ENCODE peak calls at places on chromosomes 3 and 15, in five cellular contexts. D is uterus, E is cardiac muscle cell, X is dorsolateral prefrontal cortex, O is GM10248. L is an unnamed sample.

GRCh38 chr3:100523050-100523760 is 30.8 kb downstream of the TMEM45A start:
- DNase-seq in D (no peak), O (no peak), E (no peak), X (no peak), L (no peak)

GRCh38 chr3:54999159-54999558 is 71.3 kb upstream of the LRTM1 start:
- DNase-seq in O (no peak), D (no peak), E (peak; percentile 26), X (no peak), L (peak; percentile 62)

GRCh38 chr15:94305133-94305532 is 73.8 kb downstream of the MCTP2 start:
- DNase-seq in O (no peak), X (no peak), E (no peak), D (no peak), L (no peak)

GRCh38 chr3:38264307-38264706 is 1.3 kb upstream of the SLC22A13 start:
- DNase-seq in E (peak; percentile 38), O (no peak), D (no peak), X (no peak), L (no peak)

GRCh38 chr15:24772709-24773373 is 97.3 kb downstream of the NPAP1 start:
- DNase-seq in D (peak; percentile 51), E (no peak), O (peak; percentile 11), X (peak; percentile 75), L (peak; percentile 75)

GRCh38 chr3:157026091-157026490 is 133.9 kb downstream of the CCNL1 start:
- DNase-seq in E (no peak), O (no peak), X (no peak), D (no peak), L (no peak)

GRCh38 chr15:90588427-90588826 is 58.7 kb downstream of the CRTC3 start:
- DNase-seq in D (no peak), X (no peak), E (no peak), O (no peak), L (no peak)

GRCh38 chr3:187679638-187680396 is 9.6 kb upstream of the SST start:
- DNase-seq in O (peak; percentile 67), D (peak; percentile 79), X (peak; percentile 60), E (peak; percentile 88), L (peak; percentile 61)

GRCh38 chr3:107206141-107206540 is 171.1 kb upstream of the CCDC54 start:
- DNase-seq in O (peak; percentile 11), D (no peak), E (peak; percentile 68), X (no peak), L (peak; percentile 78)

GRCh38 chr15:74262635-74263034 is 26.5 kb downstream of the CCDC33 start:
- DNase-seq in X (no peak), O (no peak), E (no peak), D (no peak), L (no peak)

GRCh38 chr15:56496635-56497034 is 31.7 kb upstream of the MNS1 start:
- DNase-seq in D (no peak), E (peak; percentile 66), O (peak; percentile 63), X (no peak), L (peak; percentile 50)

GRCh38 chr3:49406571-49407565 is 4.9 kb downstream of the RHOA start:
- DNase-seq in D (no peak), X (no peak), O (no peak), E (no peak), L (no peak)

GRCh38 chr3:123321806-123322205 is 120.1 kb downstream of the SEC22A start:
- DNase-seq in X (peak; percentile 19), O (no peak), D (no peak), E (no peak), L (no peak)

GRCh38 chr15:84879088-84879780 is 5.2 kb upstream of the SLC28A1 start:
- DNase-seq in E (no peak), O (no peak), X (no peak), D (no peak), L (no peak)

GRCh38 chr3:133444071-133444774 is 44.4 kb downstream of the BFSP2 start:
- DNase-seq in X (no peak), D (no peak), O (no peak), E (no peak), L (peak; percentile 46)

GRCh38 chr3:108178676-108179075 is 43.5 kb downstream of the IFT57 start:
- DNase-seq in O (no peak), E (no peak), X (no peak), D (no peak), L (no peak)

GRCh38 chr15:69484837-69485236 is 32.2 kb downstream of the RPLP1 start:
- DNase-seq in X (no peak), O (no peak), D (no peak), E (no peak), L (no peak)

GRCh38 chr3:67601385-67601784 is 53.0 kb downstream of the SUCLG2 start:
- DNase-seq in O (no peak), X (no peak), E (no peak), D (no peak), L (peak; percentile 10)

GRCh38 chr15:69126054-69126469 is 34.4 kb upstream of the GLCE start:
- DNase-seq in E (no peak), O (no peak), X (no peak), D (no peak), L (peak; percentile 13)

GRCh38 chr3:98902341-98902740 is 846 bp upstream of the DCBLD2 start:
- DNase-seq in X (no peak), O (no peak), D (no peak), E (no peak), L (no peak)

GRCh38 chr3:52176951-52177700 is 20.8 kb upstream of the ALAS1 start:
- DNase-seq in O (no peak), X (no peak), E (no peak), D (no peak), L (no peak)

GRCh38 chr15:101675796-101676582 is 23.8 kb upstream of the TM2D3 start:
- DNase-seq in D (no peak), O (peak; percentile 30), X (no peak), E (no peak), L (peak; percentile 83)

GRCh38 chr15:57861805-57862586 is 155.5 kb downstream of the POLR2M start:
- DNase-seq in O (no peak), D (no peak), E (no peak), X (no peak), L (peak; percentile 92)

DNA sequence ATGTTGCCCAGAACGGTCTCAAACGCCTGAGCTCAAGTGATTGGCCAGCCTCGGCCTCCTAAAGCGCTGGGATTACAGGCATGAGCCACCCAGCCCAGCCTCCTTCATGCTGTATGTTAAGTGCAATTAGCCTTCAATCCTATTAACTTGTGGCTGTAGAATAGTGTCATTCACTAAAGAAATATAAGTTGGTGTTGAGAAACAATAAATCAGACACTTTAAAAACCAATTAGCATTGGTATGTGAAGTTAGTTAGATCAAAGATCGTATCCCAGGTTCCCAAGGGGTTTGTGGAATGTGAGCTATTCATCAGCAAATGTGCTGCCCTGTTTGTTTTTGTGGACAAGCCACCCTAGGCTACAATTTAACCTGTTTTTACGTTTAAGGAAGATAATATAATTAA is 11.0 kb upstream of the PIK3CB start:
- DNase-seq in E (no peak), X (no peak), O (no peak), D (no peak), L (no peak)
- TF ChIP-seq CTCF in E (no peak), X (no peak), O (no peak), D (no peak), L (no peak)

GRCh38 chr3:180804871-180805430 is 107.5 kb upstream of the FXR1 start:
- DNase-seq in D (no peak), X (no peak), E (peak; percentile 83), O (no peak), L (no peak)
- TF ChIP-seq CTCF in D (no peak), X (peak; percentile 46), E (peak; percentile 48), O (no peak), L (peak; percentile 12)

DNA sequence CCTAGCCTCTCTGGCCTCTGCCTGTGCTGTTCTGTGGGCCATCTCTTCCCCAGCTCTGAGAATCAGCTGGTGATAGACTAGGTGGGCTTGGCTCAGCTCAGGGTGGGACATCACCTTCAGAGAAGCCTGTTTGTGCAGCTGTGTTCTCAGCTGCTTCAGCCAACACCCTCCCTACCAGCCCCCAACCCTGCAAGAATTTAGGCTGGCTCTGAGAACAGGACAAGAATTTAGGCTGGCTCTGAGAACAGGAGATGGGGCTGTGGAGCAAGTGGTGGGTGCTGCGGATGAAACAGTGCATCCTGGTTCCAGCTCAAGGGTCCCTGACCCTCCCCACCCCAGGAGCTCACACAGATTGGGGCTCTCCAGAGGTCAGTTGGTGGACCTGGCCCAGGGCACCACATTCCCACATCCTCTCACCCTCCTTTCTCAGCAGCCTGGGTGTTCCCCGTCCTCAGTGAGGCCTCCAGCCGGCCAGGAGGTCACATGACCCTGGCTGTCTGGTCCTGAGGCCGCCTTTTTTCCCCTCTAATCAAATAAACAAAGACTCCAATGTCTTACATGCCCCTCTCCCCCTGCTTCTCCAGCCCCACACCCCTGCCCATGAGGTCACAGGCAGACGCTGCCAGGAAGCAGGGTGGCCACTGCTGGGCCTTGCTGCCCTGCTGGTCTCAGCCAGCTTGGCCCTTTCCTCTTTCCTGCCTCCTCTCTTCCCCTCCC is 14.9 kb downstream of the PLEKHO2 start:
- DNase-seq in O (no peak), X (peak; percentile 92), D (no peak), E (peak; percentile 32), L (peak; percentile 64)
- TF ChIP-seq CTCF in O (no peak), X (peak; percentile 31), D (no peak), E (peak; percentile 11), L (no peak)

GRCh38 chr15:40106203-40107161 is 2.2 kb downstream of the BMF start:
- DNase-seq in X (no peak), E (peak; percentile 68), O (peak; percentile 69), D (peak; percentile 81), L (no peak)
- TF ChIP-seq CTCF in X (no peak), E (no peak), O (peak; percentile 34), D (no peak), L (no peak)